ENCODE peak calls at places on chromosomes 12 and 14, in six cellular contexts. W is IMR-90, F is SHP77, L is progenitor cell of endocrine pancreas, U is endothelial cell of umbilical vein, X is tibial nerve. N is an unnamed sample.

GRCh38 chr14:67137744-67138371 is 51.4 kb upstream of the GARIN2 start:
- DNase-seq in W (peak), F (no peak), L (no peak), U (peak), X (no peak), N (peak)

GRCh38 chr12:6632026-6632978 is 3.5 kb downstream of the LPAR5 start:
- DNase-seq in W (no peak), F (no peak), L (no peak), U (no peak), X (no peak), N (no peak)

GRCh38 chr12:115873416-115874082 is 403.9 kb downstream of the MED13L start:
- DNase-seq in W (no peak), F (no peak), L (no peak), U (no peak), X (no peak), N (no peak)

GRCh38 chr14:26410189-26410685 is 187.6 kb downstream of the NOVA1 start:
- DNase-seq in W (no peak), F (no peak), L (no peak), U (no peak), X (no peak), N (no peak)

GRCh38 chr12:77847665-77848431 is 17.2 kb downstream of the NAV3 start:
- DNase-seq in W (peak), F (peak), L (no peak), U (peak), X (no peak), N (no peak)

GRCh38 chr12:53845932-53846331 is 92.7 kb upstream of the HOXC13 start:
- DNase-seq in W (no peak), F (no peak), L (no peak), U (no peak), X (no peak), N (no peak)

GRCh38 chr12:95548539-95549391 is 2.5 kb downstream of the USP44 start:
- DNase-seq in W (peak), F (no peak), L (peak), U (peak), X (peak), N (no peak)

GRCh38 chr12:81231574-81232368 is 153.9 kb downstream of the ACSS3 start:
- DNase-seq in W (no peak), F (peak), L (no peak), U (no peak), X (no peak), N (no peak)

GRCh38 chr14:36556811-36557433 is 25.5 kb downstream of the NKX2-8 start:
- DNase-seq in W (peak), F (peak), L (no peak), U (peak), X (peak), N (peak)

GRCh38 chr14:61212546-61212945 is 68.6 kb downstream of the TMEM30B start:
- DNase-seq in W (no peak), F (no peak), L (no peak), U (no peak), X (no peak), N (no peak)

GRCh38 chr14:90632451-90632850 is 183.8 kb downstream of the TTC7B start:
- DNase-seq in W (peak), F (no peak), L (no peak), U (no peak), X (no peak), N (no peak)

GRCh38 chr12:4273651-4274395 is at the start of gene CCND2:
- DNase-seq in W (peak), F (no peak), L (peak), U (peak), X (peak), N (no peak)

GRCh38 chr12:24615967-24616411 is 332.9 kb downstream of the BCAT1 start:
- DNase-seq in W (peak), F (no peak), L (no peak), U (no peak), X (no peak), N (no peak)

GRCh38 chr14:76376878-76377523 is 1.1 kb downstream of the ESRRB start:
- DNase-seq in W (no peak), F (no peak), L (no peak), U (no peak), X (no peak), N (no peak)

GRCh38 chr12:26453246-26453645 is 257.9 kb downstream of the SSPN start:
- DNase-seq in W (no peak), F (no peak), L (no peak), U (no peak), X (no peak), N (no peak)

GRCh38 chr12:66879392-66879791 is 200.5 kb upstream of the GRIP1 start:
- DNase-seq in W (no peak), F (no peak), L (no peak), U (no peak), X (no peak), N (no peak)

GRCh38 chr14:77848031-77848430 is 48.1 kb downstream of the ADCK1 start:
- DNase-seq in W (peak), F (no peak), L (no peak), U (no peak), X (no peak), N (no peak)

N was measured in HuH-7.